ENCODE peak calls at places on chromosomes 13 and 19, in six cellular contexts. G is vagina, X is thoracic aorta, B is heart right ventricle, D is Caco-2, W is tibial artery. H is an unnamed sample.

GRCh38 chr19:49497047-49497789 is 984 bp downstream of the RPS11 start:
- DNase-seq in G (no peak), X (no peak), B (peak; percentile 56), D (no peak), W (peak; percentile 73), H (no peak)

GRCh38 chr13:112892759-112893569 is 76.0 kb upstream of the MCF2L start:
- DNase-seq in G (no peak), X (no peak), B (no peak), D (peak; percentile 72), W (no peak), H (no peak)

GRCh38 chr19:17871032-17871877 is 490 bp upstream of the SLC5A5 start:
- DNase-seq in G (no peak), X (no peak), B (no peak), D (no peak), W (no peak), H (no peak)

GRCh38 chr19:15181394-15181793 is 19.4 kb downstream of the NOTCH3 start:
- DNase-seq in G (no peak), X (no peak), B (no peak), D (no peak), W (no peak), H (no peak)

GRCh38 chr13:94598281-94598680 is 2.3 kb upstream of the TGDS start:
- DNase-seq in G (no peak), X (no peak), B (no peak), D (no peak), W (no peak), H (no peak)

GRCh38 chr19:17333611-17334413 is 843 bp downstream of the ANO8 start:
- DNase-seq in G (no peak), X (no peak), B (no peak), D (no peak), W (no peak), H (no peak)

GRCh38 chr19:18450934-18451836 is 13.3 kb upstream of the ISYNA1 start:
- DNase-seq in G (no peak), X (no peak), B (peak; percentile 86), D (peak; percentile 80), W (peak; percentile 83), H (peak; percentile 87)

GRCh38 chr19:40596608-40597328 is 4.4 kb upstream of the LTBP4 start:
- DNase-seq in G (no peak), X (no peak), B (peak; percentile 52), D (peak; percentile 77), W (peak; percentile 66), H (no peak)

GRCh38 chr13:110636701-110637201 is 21.4 kb downstream of the NAXD start:
- DNase-seq in G (no peak), X (no peak), B (no peak), D (no peak), W (no peak), H (no peak)

GRCh38 chr13:44317752-44318550 is 55.7 kb upstream of the SERP2 start:
- DNase-seq in G (no peak), X (no peak), B (no peak), D (no peak), W (no peak), H (no peak)

GRCh38 chr13:26469602-26470001 is 87.9 kb upstream of the WASF3 start:
- DNase-seq in G (no peak), X (no peak), B (no peak), D (no peak), W (no peak), H (peak; percentile 2)

GRCh38 chr19:3193256-3194062 is 7.7 kb downstream of the NCLN start:
- DNase-seq in G (no peak), X (no peak), B (no peak), D (no peak), W (no peak), H (no peak)

GRCh38 chr19:19460761-19461265 is 54.5 kb downstream of the TSSK6 start:
- DNase-seq in G (no peak), X (no peak), B (peak; percentile 73), D (no peak), W (peak; percentile 78), H (peak; percentile 86)

GRCh38 chr13:51614350-51614786 is 30.1 kb downstream of the WDFY2 start:
- DNase-seq in G (no peak), X (no peak), B (peak; percentile 45), D (no peak), W (no peak), H (no peak)

GRCh38 chr13:111011899-111012298 is 97.0 kb upstream of the ANKRD10 start:
- DNase-seq in G (no peak), X (no peak), B (no peak), D (no peak), W (no peak), H (no peak)

GRCh38 chr13:95641291-95641811 is 3.2 kb downstream of the DZIP1 start:
- DNase-seq in G (no peak), X (no peak), B (no peak), D (no peak), W (no peak), H (no peak)

GRCh38 chr13:111050539-111050879 is 64.6 kb upstream of the ARHGEF7 start:
- DNase-seq in G (no peak), X (no peak), B (no peak), D (no peak), W (no peak), H (no peak)

GRCh38 chr19:51359294-51359693 is 6.9 kb downstream of the ETFB start:
- DNase-seq in G (no peak), X (no peak), B (no peak), D (no peak), W (no peak), H (no peak)

GRCh38 chr13:74825170-74825948 is 656.6 kb downstream of the TBC1D4 start:
- DNase-seq in G (no peak), X (no peak), B (peak; percentile 6), D (no peak), W (no peak), H (no peak)

GRCh38 chr13:29362849-29363604 is 232.5 kb downstream of the SLC7A1 start:
- DNase-seq in G (no peak), X (no peak), B (peak; percentile 24), D (no peak), W (no peak), H (no peak)

GRCh38 chr19:7917292-7918061 is 2.7 kb upstream of the SNAPC2 start:
- DNase-seq in G (no peak), X (no peak), B (no peak), D (peak; percentile 73), W (no peak), H (no peak)

GRCh38 chr19:5910638-5910907 is 3.5 kb upstream of the CAPS start:
- DNase-seq in G (no peak), X (no peak), B (no peak), D (no peak), W (no peak), H (no peak)
- H3K4me1 ChIP-seq in G (peaks cover 30% of the 10 kb centered on the region), X (peaks cover 14% of the 10 kb centered on the region), B (peaks cover 23% of the 10 kb centered on the region), D (peaks cover 18% of the 10 kb centered on the region), W (peaks cover 20% of the 10 kb centered on the region), H (no peaks in the 10 kb centered on the region)

GRCh38 chr19:55241935-55242464 is 13.4 kb upstream of the TMEM86B start:
- DNase-seq in G (no peak), X (no peak), B (no peak), D (no peak), W (no peak), H (no peak)

GRCh38 chr19:55240713-55241020 is 12.1 kb upstream of the TMEM86B start:
- DNase-seq in G (no peak), X (no peak), B (no peak), D (no peak), W (no peak), H (no peak)

GRCh38 chr19:55241143-55241934 is 12.8 kb upstream of the TMEM86B start:
- DNase-seq in G (no peak), X (no peak), B (no peak), D (no peak), W (no peak), H (no peak)

GRCh38 chr19:55244004-55244680 is 14.7 kb downstream of the PPP6R1 start:
- DNase-seq in G (no peak), X (no peak), B (no peak), D (no peak), W (no peak), H (no peak)

GRCh38 chr19:55242517-55242916 is 14.0 kb upstream of the TMEM86B start:
- DNase-seq in G (no peak), X (no peak), B (no peak), D (no peak), W (no peak), H (no peak)
- H3K27me3 ChIP-seq in G (no peaks in the 10 kb centered on the region), X (no peaks in the 10 kb centered on the region), B (no peaks in the 10 kb centered on the region), D (no peaks in the 10 kb centered on the region), W (no peaks in the 10 kb centered on the region), H (no peaks in the 10 kb centered on the region)

DNA sequence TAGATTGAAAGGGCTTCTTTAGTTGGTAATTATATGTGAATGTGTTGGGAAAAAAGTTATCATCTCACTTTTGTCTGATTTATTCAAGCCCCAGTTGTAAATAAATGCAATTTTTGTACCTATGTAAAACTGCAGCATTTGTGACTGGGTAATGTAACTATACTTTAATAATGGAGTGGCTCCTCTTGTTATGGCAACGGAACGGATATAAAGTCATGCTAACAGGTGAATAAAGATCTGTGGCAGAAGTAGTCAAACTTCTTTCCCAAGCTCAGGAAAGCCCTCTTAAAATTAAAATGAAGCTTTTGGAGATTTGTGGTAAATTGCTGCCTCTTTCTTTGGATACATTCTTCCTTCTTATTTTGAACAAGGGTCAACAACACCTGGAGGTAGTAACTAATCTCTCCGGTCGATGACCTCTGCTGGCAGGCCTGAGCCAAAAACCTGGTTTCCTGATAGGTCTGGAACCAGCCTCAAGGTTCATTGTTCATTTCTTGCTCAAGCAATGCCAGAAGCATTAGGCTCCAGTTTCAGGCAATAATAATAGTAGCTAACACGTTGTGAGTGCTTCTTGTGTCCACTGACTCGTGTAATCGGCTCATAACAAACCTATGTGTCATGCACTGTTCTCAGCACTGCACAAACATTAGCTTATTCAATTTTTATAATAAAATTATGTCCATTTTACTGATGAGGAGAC is 313.4 kb upstream of the DACH1 start:
- DNase-seq in G (no peak), X (no peak), B (no peak), D (no peak), W (no peak), H (no peak)
- H3K4me1 ChIP-seq in G (no peaks in the 10 kb centered on the region), X (no peaks in the 10 kb centered on the region), B (no peaks in the 10 kb centered on the region), D (no peaks in the 10 kb centered on the region), W (no peaks in the 10 kb centered on the region), H (no peaks in the 10 kb centered on the region)

GRCh38 chr19:1511989-1512338 is 855 bp downstream of the ADAMTSL5 start:
- DNase-seq in G (no peak), X (no peak), B (no peak), D (no peak), W (no peak), H (no peak)

GRCh38 chr19:1511318-1511988 is 1.4 kb downstream of the ADAMTSL5 start:
- DNase-seq in G (no peak), X (no peak), B (no peak), D (no peak), W (no peak), H (no peak)

GRCh38 chr19:1509589-1510441 is 3.0 kb downstream of the ADAMTSL5 start:
- DNase-seq in G (no peak), X (no peak), B (no peak), D (peak; percentile 30), W (no peak), H (no peak)

GRCh38 chr19:1510442-1510806 is 2.4 kb downstream of the ADAMTSL5 start:
- DNase-seq in G (no peak), X (no peak), B (no peak), D (no peak), W (no peak), H (no peak)

GRCh38 chr19:1510807-1511206 is 2.0 kb downstream of the ADAMTSL5 start:
- DNase-seq in G (no peak), X (no peak), B (no peak), D (no peak), W (no peak), H (no peak)
- H3K27me3 ChIP-seq in G (no peaks in the 10 kb centered on the region), X (no peaks in the 10 kb centered on the region), B (peaks cover 24% of the 10 kb centered on the region), D (no peaks in the 10 kb centered on the region), W (no peaks in the 10 kb centered on the region), H (no peaks in the 10 kb centered on the region)

GRCh38 chr19:14002571-14003278 is 3.4 kb downstream of the RFX1 start:
- DNase-seq in G (no peak), X (no peak), B (no peak), D (no peak), W (no peak), H (no peak)
- H3K4me1 ChIP-seq in G (peaks cover 31% of the 10 kb centered on the region), X (peaks cover 35% of the 10 kb centered on the region), B (peaks cover 36% of the 10 kb centered on the region), D (no peaks in the 10 kb centered on the region), W (peaks cover 38% of the 10 kb centered on the region), H (no peaks in the 10 kb centered on the region)

H was measured in right atrium auricular region.